ENCODE peak calls at places on chromosomes 3 and 15, in five cellular contexts. F is CD4-positive, alpha-beta T cell; G is dorsolateral prefrontal cortex; J is naive thymus-derived CD4-positive, alpha-beta T cell; N is substantia nigra. P is an unnamed sample.

GRCh38 chr15:91116379-91117067 is 16.5 kb downstream of the SV2B start:
- DNase-seq in F (no peak), G (no peak), J (no peak), N (no peak), P (no peak)

GRCh38 chr3:123642182-123642956 is 57.5 kb upstream of the HACD2 start:
- DNase-seq in F (peak), G (peak), J (peak), N (peak), P (peak)

GRCh38 chr15:31034152-31034551 is 42.7 kb upstream of the MTMR10 start:
- DNase-seq in F (no peak), G (no peak), J (no peak), N (no peak), P (no peak)

GRCh38 chr3:43001094-43001553 is 22.0 kb downstream of the GASK1A start:
- DNase-seq in F (no peak), G (no peak), J (no peak), N (no peak), P (no peak)

GRCh38 chr15:23687143-23687470 is at the start of gene NDN:
- DNase-seq in F (no peak), G (peak), J (no peak), N (peak), P (peak)

GRCh38 chr3:128066111-128066510 is 13.9 kb downstream of the SEC61A1 start:
- DNase-seq in F (no peak), G (no peak), J (no peak), N (no peak), P (no peak)

GRCh38 chr3:32109256-32109655 is 2.8 kb downstream of the GPD1L start:
- DNase-seq in F (no peak), G (peak), J (no peak), N (peak), P (peak)

GRCh38 chr3:134675726-134676252 is 25.0 kb upstream of the KY start:
- DNase-seq in F (no peak), G (no peak), J (no peak), N (no peak), P (no peak)

GRCh38 chr3:157081681-157082210 is 78.2 kb downstream of the CCNL1 start:
- DNase-seq in F (peak), G (peak), J (peak), N (no peak), P (no peak)

GRCh38 chr3:51942603-51943450 is 664 bp downstream of the PARP3 start:
- DNase-seq in F (peak), G (no peak), J (peak), N (no peak), P (no peak)

GRCh38 chr3:76970006-76970680 is 69.8 kb upstream of the ROBO2 start:
- DNase-seq in F (no peak), G (no peak), J (no peak), N (no peak), P (no peak)

DNA sequence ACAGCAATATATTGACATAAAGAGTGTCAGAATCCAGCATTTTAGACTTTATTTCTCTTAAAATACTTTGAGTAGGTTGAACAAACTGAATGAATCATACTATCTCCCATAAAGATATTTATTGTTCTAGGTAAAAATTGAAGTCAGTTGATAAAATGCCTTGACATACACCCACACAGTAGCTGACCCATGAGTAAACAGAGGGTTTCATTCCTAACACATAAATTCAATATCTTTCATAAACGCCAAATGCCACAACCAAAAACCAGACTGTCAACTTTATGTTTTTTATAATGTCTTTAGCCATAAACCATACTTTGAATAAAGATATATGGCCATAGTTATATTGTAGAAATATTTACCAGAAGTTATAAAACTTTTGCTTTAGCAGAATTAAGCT is 742.4 kb downstream of the NAALADL2 start:
- DNase-seq in F (no peak), G (no peak), J (no peak), N (no peak), P (no peak)
- H3K27ac ChIP-seq in F (no peak), G (no peak), J (no peak), N (no peak), P (no peak)

GRCh38 chr3:119630562-119631329 is 29.6 kb downstream of the POPDC2 start:
- DNase-seq in F (no peak), G (no peak), J (no peak), N (no peak), P (no peak)
- H3K27ac ChIP-seq in F (no peak), G (no peak), J (no peak), N (no peak), P (no peak)

GRCh38 chr3:172180473-172180872 is 141.1 kb downstream of the FNDC3B start:
- DNase-seq in F (no peak), G (no peak), J (no peak), N (no peak), P (no peak)

GRCh38 chr3:172177046-172177445 is 137.7 kb downstream of the FNDC3B start:
- DNase-seq in F (no peak), G (no peak), J (no peak), N (no peak), P (no peak)

GRCh38 chr3:172177803-172178316 is 138.5 kb downstream of the FNDC3B start:
- DNase-seq in F (no peak), G (no peak), J (no peak), N (no peak), P (no peak)

GRCh38 chr3:172181936-172182708 is 142.7 kb downstream of the FNDC3B start:
- DNase-seq in F (no peak), G (no peak), J (no peak), N (no peak), P (no peak)

DNA sequence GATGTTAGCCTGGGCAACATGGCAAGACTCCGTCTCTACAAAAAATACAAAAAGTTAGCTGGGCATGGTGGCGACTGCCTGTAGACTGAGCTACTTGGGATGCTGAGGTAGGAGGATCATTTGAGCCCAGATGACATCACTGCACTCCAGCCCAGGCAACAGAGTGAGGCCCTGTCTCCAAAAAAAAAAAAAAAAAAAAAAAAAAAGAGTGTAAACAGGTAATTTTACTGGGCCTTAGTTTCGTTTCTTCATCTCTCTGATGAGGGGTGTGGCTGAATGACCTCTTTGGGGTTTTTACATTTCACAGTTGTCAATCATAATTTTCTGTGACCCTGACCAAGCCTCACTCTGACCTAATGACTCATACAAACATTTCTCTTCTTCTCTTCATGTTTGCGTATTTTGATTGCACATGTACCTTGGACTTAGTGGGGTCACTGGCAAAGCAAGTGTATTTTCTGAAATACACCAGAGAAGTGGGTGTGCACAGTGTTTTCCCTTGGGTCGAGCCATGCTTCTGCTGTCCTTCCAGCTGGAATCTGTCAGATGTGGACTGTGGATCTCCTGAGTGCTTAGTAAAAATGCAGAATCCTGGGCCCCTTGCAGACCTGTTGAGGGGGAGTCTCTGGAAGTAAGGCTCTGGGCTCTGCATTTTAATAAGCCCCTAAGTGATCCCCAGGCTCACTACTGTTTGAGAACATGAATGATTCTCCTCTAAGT is 140.5 kb downstream of the FNDC3B start:
- DNase-seq in F (no peak), G (no peak), J (no peak), N (no peak), P (no peak)
- H3K27ac ChIP-seq in F (no peak), G (no peak), J (no peak), N (no peak), P (no peak)

GRCh38 chr3:56923546-56924224 is 121.9 kb upstream of the ARHGEF3 start:
- DNase-seq in F (peak), G (no peak), J (peak), N (no peak), P (no peak)
- H3K27ac ChIP-seq in F (peak), G (peak), J (peak), N (peak), P (no peak)

DNA sequence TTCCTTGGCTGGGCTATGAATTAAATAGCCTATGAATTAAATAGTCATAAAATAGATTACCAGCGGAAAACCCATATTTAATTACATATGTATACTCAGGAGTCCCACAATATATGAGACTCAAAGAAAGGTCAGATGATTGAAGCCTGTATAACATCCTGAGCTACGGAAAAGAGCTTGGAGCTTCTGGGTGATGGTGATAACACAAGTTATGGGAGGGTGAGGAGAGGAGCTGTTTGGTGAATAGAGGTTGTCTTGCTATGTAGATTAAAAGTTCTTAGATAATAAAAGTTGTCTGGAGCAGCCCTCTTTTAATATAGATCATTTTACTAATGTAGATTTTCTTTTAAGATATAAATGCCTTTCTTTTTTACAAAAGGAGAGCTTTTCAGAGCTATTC is 1.8 kb downstream of the PML start:
- DNase-seq in F (no peak), G (no peak), J (no peak), N (no peak), P (no peak)
- H3K27ac ChIP-seq in F (peak), G (peak), J (peak), N (no peak), P (no peak)

GRCh38 chr3:15899438-15899837 is 101.7 kb upstream of the ANKRD28 start:
- DNase-seq in F (no peak), G (no peak), J (no peak), N (no peak), P (no peak)

GRCh38 chr3:15905041-15905440 is 107.3 kb upstream of the ANKRD28 start:
- DNase-seq in F (no peak), G (no peak), J (no peak), N (no peak), P (no peak)

GRCh38 chr3:15903164-15903563 is 105.4 kb upstream of the ANKRD28 start:
- DNase-seq in F (no peak), G (no peak), J (no peak), N (no peak), P (no peak)

GRCh38 chr3:15903776-15904720 is 106.3 kb upstream of the ANKRD28 start:
- DNase-seq in F (no peak), G (no peak), J (no peak), N (no peak), P (no peak)
- H3K27ac ChIP-seq in F (no peak), G (no peak), J (no peak), N (no peak), P (no peak)